ENCODE peak calls at places on chromosomes 2 and 18, in six cellular contexts. G, I, K, N, D and J are unnamed samples.

GRCh38 chr2:188909036-188909435 is 65.1 kb upstream of the COL3A1 start:
- DNase-seq in G (no peak), I (peak), K (no peak), N (no peak), D (no peak), J (no peak)

GRCh38 chr2:96114546-96114902 is 1.8 kb downstream of the ADRA2B start:
- DNase-seq in G (no peak), I (no peak), K (no peak), N (no peak), D (no peak), J (no peak)

GRCh38 chr2:172931256-172931894 is 144.3 kb upstream of the MAP3K20 start:
- DNase-seq in G (peak), I (peak), K (no peak), N (no peak), D (no peak), J (peak)

GRCh38 chr2:37191253-37191652 is 2.8 kb upstream of the SULT6B1 start:
- DNase-seq in G (no peak), I (no peak), K (no peak), N (no peak), D (no peak), J (no peak)

GRCh38 chr18:4058179-4058578 is 396.9 kb downstream of the DLGAP1 start:
- DNase-seq in G (no peak), I (no peak), K (peak), N (no peak), D (no peak), J (no peak)

GRCh38 chr2:120906914-120907313 is 171.2 kb downstream of the GLI2 start:
- DNase-seq in G (no peak), I (no peak), K (no peak), N (no peak), D (no peak), J (no peak)

GRCh38 chr2:152200562-152201465 is 25.3 kb upstream of the STAM2 start:
- DNase-seq in G (peak), I (peak), K (no peak), N (no peak), D (no peak), J (peak)

GRCh38 chr2:240840435-240841060 is 20.5 kb upstream of the KIF1A start:
- DNase-seq in G (peak), I (no peak), K (no peak), N (peak), D (no peak), J (peak)

GRCh38 chr2:174551697-174552096 is 45.9 kb downstream of the WIPF1 start:
- DNase-seq in G (no peak), I (no peak), K (no peak), N (no peak), D (no peak), J (no peak)

GRCh38 chr2:120175000-120175581 is 48.1 kb downstream of the TMEM185B start:
- DNase-seq in G (peak), I (peak), K (peak), N (no peak), D (no peak), J (peak)

GRCh38 chr2:240689975-240690374 is 1.7 kb upstream of the AQP12A start:
- DNase-seq in G (no peak), I (no peak), K (no peak), N (no peak), D (no peak), J (no peak)

GRCh38 chr18:69326094-69326493 is 74.6 kb upstream of the DOK6 start:
- DNase-seq in G (no peak), I (no peak), K (peak), N (no peak), D (no peak), J (no peak)